ENCODE peak calls at places on chromosomes 7 and 10, in five cellular contexts. P is OCI-LY7, K is PC-3, T is SK-N-SH, W is A549. D is an unnamed sample.

GRCh38 chr7:124032369-124033092 is at the start of gene TMEM229A:
- DNase-seq in P (no peak), K (peak; percentile 52), T (peak; percentile 88), W (peak; percentile 25), D (no peak)

GRCh38 chr7:66330961-66331360 is 125.8 kb downstream of the TPST1 start:
- DNase-seq in P (no peak), K (no peak), T (peak; percentile 39), W (no peak), D (no peak)

GRCh38 chr7:26034386-26034785 is 117.6 kb upstream of the NFE2L3 start:
- DNase-seq in P (no peak), K (peak; percentile 8), T (no peak), W (no peak), D (no peak)

GRCh38 chr7:147311332-147311731 is 1194.7 kb downstream of the CNTNAP2 start:
- DNase-seq in P (no peak), K (no peak), T (no peak), W (no peak), D (no peak)

GRCh38 chr10:33921970-33922605 is 587.6 kb upstream of the NRP1 start:
- DNase-seq in P (no peak), K (no peak), T (no peak), W (no peak), D (no peak)

GRCh38 chr7:44143606-44144250 is 2.6 kb upstream of the MYL7 start:
- DNase-seq in P (no peak), K (no peak), T (peak; percentile 33), W (no peak), D (no peak)

GRCh38 chr7:149733131-149733531 is 40.3 kb downstream of the ZNF467 start:
- DNase-seq in P (no peak), K (no peak), T (no peak), W (no peak), D (no peak)

GRCh38 chr7:156026076-156027002 is 214.1 kb upstream of the SHH start:
- DNase-seq in P (no peak), K (no peak), T (no peak), W (no peak), D (no peak)

GRCh38 chr10:99673492-99673891 is 14.2 kb downstream of the ENTPD7 start:
- DNase-seq in P (no peak), K (no peak), T (no peak), W (no peak), D (no peak)

GRCh38 chr10:109975251-109975650 is 32.5 kb upstream of the ADD3 start:
- DNase-seq in P (no peak), K (no peak), T (no peak), W (no peak), D (no peak)

GRCh38 chr7:151085329-151085690 is 965 bp upstream of the AGAP3 start:
- DNase-seq in P (no peak), K (no peak), T (no peak), W (no peak), D (no peak)

GRCh38 chr10:54559498-54559897 is 241.5 kb downstream of the PCDH15 start:
- DNase-seq in P (no peak), K (peak; percentile 33), T (no peak), W (no peak), D (no peak)

GRCh38 chr10:5424751-5425150 is 12.4 kb downstream of the NET1 start:
- DNase-seq in P (no peak), K (no peak), T (no peak), W (no peak), D (no peak)

GRCh38 chr7:44321796-44322195 is 3.6 kb downstream of the CAMK2B start:
- DNase-seq in P (no peak), K (no peak), T (peak; percentile 26), W (no peak), D (no peak)

GRCh38 chr7:49860293-49860692 is 86.9 kb downstream of the VWC2 start:
- DNase-seq in P (no peak), K (no peak), T (no peak), W (no peak), D (no peak)

GRCh38 chr7:121023189-121023588 is 34.7 kb downstream of the CPED1 start:
- DNase-seq in P (no peak), K (no peak), T (no peak), W (no peak), D (no peak)
- H3K27ac ChIP-seq in P (no peak overlapping the region), K (no peak overlapping the region), T (no peak overlapping the region), W (no peak overlapping the region), D (no peak overlapping the region)

DNA sequence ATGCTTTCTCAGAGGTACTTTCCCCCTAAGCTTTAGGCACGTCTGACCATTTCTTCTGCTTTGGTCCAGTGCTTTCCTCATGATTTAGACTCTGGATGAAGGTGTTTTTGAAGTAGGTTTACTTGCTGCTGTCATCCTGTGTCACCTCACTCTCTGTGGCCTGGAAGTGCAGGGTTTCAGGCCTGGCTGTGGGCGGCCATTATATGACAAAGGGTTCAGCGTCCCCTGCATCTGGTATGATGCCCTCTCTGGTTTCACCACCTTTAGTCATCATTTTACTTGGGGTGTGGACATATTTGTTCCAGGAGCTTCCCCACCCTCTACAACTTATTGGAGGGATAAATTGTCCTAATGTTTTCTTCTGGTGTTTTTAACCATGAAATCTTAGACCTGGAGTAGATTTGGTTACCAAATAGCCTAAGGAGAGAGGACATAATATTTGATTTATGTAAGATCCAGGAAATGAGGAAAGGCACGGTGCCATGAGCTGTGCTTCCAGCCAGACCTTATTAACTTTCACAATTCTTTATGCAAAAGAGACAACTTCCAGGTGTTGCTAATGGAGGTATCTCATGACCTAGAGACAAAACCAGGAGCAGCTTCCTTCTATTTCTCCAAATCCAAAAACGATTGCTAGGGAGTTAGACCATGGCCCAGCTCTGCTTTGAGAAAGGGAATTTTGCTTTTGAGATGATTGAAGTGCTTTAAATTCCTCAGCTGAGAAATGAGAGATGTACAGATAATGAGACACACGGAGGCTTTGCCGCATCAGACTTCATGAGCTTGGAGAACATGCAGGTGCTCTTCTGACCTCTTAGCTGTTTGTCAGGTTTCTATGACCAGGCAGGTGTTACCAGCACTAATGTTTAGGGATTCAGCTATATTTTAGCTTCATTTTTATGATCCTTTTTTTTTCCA is 20.9 kb downstream of the WBP1L start:
- DNase-seq in P (no peak), K (peak; percentile 12), T (no peak), W (no peak), D (no peak)
- H3K4me2 ChIP-seq in P (no peak overlapping the region), K (no peak overlapping the region), T (peak overlapping the region; percentile 16), W (no peak overlapping the region), D (no peak overlapping the region)

DNA sequence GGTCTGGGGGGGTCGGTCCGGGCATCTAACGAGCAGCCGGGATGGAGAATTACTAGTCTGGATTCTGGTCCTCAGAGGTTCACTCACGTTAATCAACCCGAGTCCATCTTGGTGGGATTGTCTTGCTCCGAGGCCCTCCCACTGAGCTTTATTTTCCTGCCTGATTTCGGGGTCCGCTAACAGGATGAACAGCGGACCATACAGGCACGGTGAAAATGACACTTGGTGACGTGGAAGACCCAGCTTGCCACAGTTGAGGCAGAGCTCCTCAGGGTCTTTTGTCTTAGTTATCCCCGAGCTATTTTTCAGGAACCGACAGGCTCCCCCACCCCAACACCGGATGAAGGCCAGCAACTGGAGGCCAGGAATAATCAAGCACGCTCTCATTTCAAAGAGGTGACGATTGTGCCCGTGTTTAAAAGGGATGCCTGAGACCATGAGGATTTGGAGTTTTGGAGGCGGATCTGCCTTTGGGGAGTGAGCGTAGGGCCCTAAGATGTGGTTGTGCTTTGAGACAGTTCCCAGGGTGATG is 517 bp upstream of the LRRD1 start:
- DNase-seq in P (no peak), K (no peak), T (no peak), W (no peak), D (no peak)
- H3K27ac ChIP-seq in P (no peak overlapping the region), K (no peak overlapping the region), T (no peak overlapping the region), W (peak overlapping the region; percentile 57), D (no peak overlapping the region)

DNA sequence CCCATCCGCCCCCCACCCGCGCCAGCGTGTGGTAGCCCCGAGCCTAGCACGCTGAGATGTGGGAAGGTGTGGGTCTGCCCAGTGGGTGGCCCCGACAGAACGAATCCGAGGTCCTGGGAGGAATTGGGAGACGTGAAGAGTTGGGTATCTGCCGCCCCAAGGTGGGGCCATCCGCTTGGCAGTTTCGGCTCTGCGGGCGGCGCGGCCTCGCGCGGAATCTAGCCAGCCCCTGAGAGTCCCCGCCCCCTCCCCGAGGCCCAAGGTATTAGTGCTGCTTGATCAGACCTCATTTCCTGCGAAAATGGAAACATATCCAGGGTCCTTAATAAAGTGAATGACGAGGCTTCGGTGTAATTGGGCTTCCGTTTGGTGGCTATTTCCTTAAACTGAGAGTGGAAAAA is 13.1 kb downstream of the LBX1 start:
- DNase-seq in P (no peak), K (no peak), T (peak; percentile 26), W (no peak), D (no peak)
- H3K4me2 ChIP-seq in P (peak overlapping the region; percentile 10), K (no peak overlapping the region), T (peak overlapping the region; percentile 66), W (no peak overlapping the region), D (no peak overlapping the region)

DNA sequence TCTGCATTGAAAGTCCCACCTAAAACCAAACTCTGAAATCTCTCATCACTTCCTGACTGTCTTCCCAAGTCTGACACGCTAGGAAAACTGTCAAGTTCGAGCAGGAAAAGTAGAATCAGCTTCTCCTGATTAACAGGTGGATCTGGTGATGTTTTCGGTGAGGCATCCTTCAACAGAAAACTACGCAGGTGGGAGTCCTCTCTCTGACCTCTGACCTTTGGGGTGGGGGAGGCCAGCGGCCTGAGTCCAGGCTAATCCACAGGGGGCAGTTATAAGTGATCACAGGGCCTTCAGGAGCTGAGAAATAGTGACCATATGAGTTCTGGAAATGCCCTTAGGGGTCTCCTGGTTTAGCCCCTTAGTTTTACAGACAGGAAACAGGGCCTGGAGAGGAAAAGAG is 13.4 kb upstream of the NPFFR1 start:
- DNase-seq in P (no peak), K (no peak), T (no peak), W (no peak), D (no peak)
- H3K27ac ChIP-seq in P (no peak overlapping the region), K (no peak overlapping the region), T (peak overlapping the region; percentile 47), W (no peak overlapping the region), D (peak overlapping the region; percentile 92)